ENCODE peak calls at places on chromosomes 2 and 18, in five cellular contexts. Z, E, C, Y and P are unnamed samples.

GRCh38 chr2:31168291-31168690 is 30.1 kb upstream of the GALNT14 start:
- DNase-seq in Z (no peak), E (no peak), C (no peak), Y (no peak), P (no peak)

GRCh38 chr2:231925303-231926179 is 655 bp downstream of the NPPC start:
- DNase-seq in Z (peak), E (peak), C (peak), Y (peak), P (peak)

GRCh38 chr2:106143495-106144215 is 50.4 kb downstream of the UXS1 start:
- DNase-seq in Z (no peak), E (no peak), C (no peak), Y (no peak), P (no peak)

GRCh38 chr18:2984703-2985261 is 28.2 kb downstream of the LPIN2 start:
- DNase-seq in Z (no peak), E (no peak), C (no peak), Y (no peak), P (no peak)

GRCh38 chr2:136154384-136154783 is 36.4 kb upstream of the CXCR4 start:
- DNase-seq in Z (no peak), E (no peak), C (no peak), Y (no peak), P (no peak)

GRCh38 chr2:224876522-224876921 is 160.4 kb upstream of the CCDC195 start:
- DNase-seq in Z (no peak), E (no peak), C (no peak), Y (no peak), P (no peak)

GRCh38 chr2:78132391-78133370 is 610.5 kb upstream of the LRRTM4 start:
- DNase-seq in Z (no peak), E (no peak), C (no peak), Y (no peak), P (no peak)

GRCh38 chr18:29361843-29362242 is 1184.9 kb upstream of the CDH2 start:
- DNase-seq in Z (no peak), E (no peak), C (no peak), Y (no peak), P (no peak)

GRCh38 chr2:207136872-207137271 is 28.9 kb downstream of the KLF7 start:
- DNase-seq in Z (no peak), E (no peak), C (no peak), Y (no peak), P (no peak)

GRCh38 chr2:48126180-48126579 is 219.9 kb upstream of the FBXO11 start:
- DNase-seq in Z (no peak), E (no peak), C (no peak), Y (no peak), P (no peak)

GRCh38 chr2:12106440-12107080 is 360.1 kb downstream of the LPIN1 start:
- DNase-seq in Z (no peak), E (no peak), C (peak), Y (no peak), P (no peak)

GRCh38 chr2:21820271-21820670 is 696.5 kb downstream of the TDRD15 start:
- DNase-seq in Z (no peak), E (no peak), C (no peak), Y (no peak), P (no peak)

GRCh38 chr2:236163483-236164200 is 4.5 kb downstream of the GBX2 start:
- DNase-seq in Z (no peak), E (no peak), C (no peak), Y (no peak), P (no peak)

GRCh38 chr2:124476291-124476690 is 451.2 kb downstream of the CNTNAP5 start:
- DNase-seq in Z (no peak), E (no peak), C (no peak), Y (no peak), P (no peak)

GRCh38 chr2:149271575-149271974 is 58.8 kb upstream of the LYPD6 start:
- DNase-seq in Z (peak), E (no peak), C (no peak), Y (no peak), P (no peak)

GRCh38 chr2:71578665-71579371 is 125.5 kb downstream of the DYSF start:
- DNase-seq in Z (no peak), E (no peak), C (peak), Y (no peak), P (no peak)

GRCh38 chr2:151543898-151544297 is 134.2 kb downstream of the RIF1 start:
- DNase-seq in Z (no peak), E (no peak), C (no peak), Y (no peak), P (no peak)

GRCh38 chr2:227161947-227162346 is 2.1 kb downstream of the COL4A4 start:
- DNase-seq in Z (no peak), E (no peak), C (no peak), Y (no peak), P (no peak)

GRCh38 chr18:5059540-5060032 is 137.5 kb downstream of the AKAIN1 start:
- DNase-seq in Z (no peak), E (no peak), C (no peak), Y (no peak), P (no peak)

GRCh38 chr2:239249781-239250180 is 151.0 kb downstream of the HDAC4 start:
- DNase-seq in Z (no peak), E (no peak), C (peak), Y (no peak), P (no peak)

GRCh38 chr2:10757814-10758286 is 36.4 kb downstream of the ATP6V1C2 start:
- DNase-seq in Z (no peak), E (no peak), C (peak), Y (no peak), P (no peak)

GRCh38 chr18:23572012-23572411 is 14.3 kb downstream of the NPC1 start:
- DNase-seq in Z (no peak), E (no peak), C (no peak), Y (no peak), P (no peak)

GRCh38 chr2:105056245-105056644 is 18.4 kb downstream of the MRPS9 start:
- DNase-seq in Z (no peak), E (no peak), C (no peak), Y (no peak), P (no peak)

GRCh38 chr2:107255744-107256143 is 369.8 kb upstream of the ST6GAL2 start:
- DNase-seq in Z (no peak), E (no peak), C (no peak), Y (no peak), P (no peak)

GRCh38 chr2:43228782-43229659 is 2.6 kb upstream of the ZFP36L2 start:
- DNase-seq in Z (no peak), E (no peak), C (peak), Y (no peak), P (no peak)

GRCh38 chr2:161136696-161137324 is 23.4 kb upstream of the TANK start:
- DNase-seq in Z (no peak), E (peak), C (no peak), Y (no peak), P (peak)

GRCh38 chr2:170822885-170823799 is 6.5 kb downstream of the GAD1 start:
- DNase-seq in Z (no peak), E (no peak), C (no peak), Y (no peak), P (no peak)

GRCh38 chr2:176902454-176902853 is 310.1 kb upstream of the HNRNPA3 start:
- DNase-seq in Z (no peak), E (no peak), C (no peak), Y (no peak), P (no peak)

GRCh38 chr2:57728691-57729090 is 317.9 kb upstream of the VRK2 start:
- DNase-seq in Z (no peak), E (no peak), C (no peak), Y (no peak), P (no peak)

GRCh38 chr2:230134496-230135073 is 65.9 kb upstream of the SLC16A14 start:
- DNase-seq in Z (no peak), E (no peak), C (no peak), Y (no peak), P (peak)